ENCODE peak calls at places on chromosomes 4 and X, in four cellular contexts. E is stimulated activated CD8-positive, alpha-beta memory T cell treated with anti-CD3 and anti-CD28 coated beads, Interleukin-2, amount 100 ng/mL, for 48 hours; T is Calu3; D is IMR-90. O is an unnamed sample.

GRCh38 chrX:140836874-140837273 is 127.3 kb downstream of the LINC00632 start:
- DNase-seq in D (no peak), E (no peak), T (no peak), O (no peak)

GRCh38 chr4:38044060-38044459 is 83.9 kb downstream of the PTTG2 start:
- DNase-seq in D (no peak), E (no peak), T (no peak), O (no peak)

GRCh38 chrX:13647709-13648212 is 5.2 kb upstream of the TCEANC start:
- DNase-seq in E (peak; percentile 39), D (peak; percentile 89), T (peak; percentile 61), O (peak; percentile 72)

GRCh38 chrX:721354-721753 is 90.8 kb downstream of the SHOX start:
- DNase-seq in D (no peak), T (no peak), E (no peak), O (no peak)

GRCh38 chr4:157572291-157572690 is 351.8 kb downstream of the GRIA2 start:
- DNase-seq in D (no peak), T (no peak), E (no peak), O (no peak)

GRCh38 chrX:38409289-38409688 is 56.9 kb downstream of the OTC start:
- DNase-seq in D (no peak), T (no peak), E (no peak), O (no peak)

GRCh38 chrX:80207327-80207726 is 192.8 kb downstream of the TBX22 start:
- DNase-seq in E (no peak), D (no peak), T (no peak), O (no peak)

GRCh38 chr4:168589154-168589553 is 92.3 kb downstream of the PALLD start:
- DNase-seq in T (peak; percentile 16), D (peak; percentile 90), E (no peak), O (peak; percentile 86)

GRCh38 chr4:5711479-5712184 is 631 bp downstream of the EVC start:
- DNase-seq in T (no peak), E (no peak), D (peak; percentile 51), O (peak; percentile 56)

GRCh38 chr4:65669008-65669971 is 999 bp downstream of the EPHA5 start:
- DNase-seq in D (no peak), E (no peak), T (no peak), O (peak; percentile 11)

GRCh38 chr4:155037031-155037430 is 171.4 kb upstream of the NPY2R start:
- DNase-seq in E (no peak), D (no peak), T (no peak), O (no peak)

GRCh38 chr4:121711263-121712000 is 14.7 kb upstream of the ANXA5 start:
- DNase-seq in D (peak; percentile 97), E (peak; percentile 50), T (peak; percentile 75), O (peak; percentile 95)

GRCh38 chrX:30822068-30822671 is 66.9 kb downstream of the TAB3 start:
- DNase-seq in D (no peak), T (no peak), E (no peak), O (peak; percentile 10)

GRCh38 chr4:81839347-81840042 is 367.8 kb upstream of the RASGEF1B start:
- DNase-seq in E (no peak), D (no peak), T (peak; percentile 15), O (no peak)

GRCh38 chr4:153204247-153205027 is at the start of gene TRIM2:
- DNase-seq in D (peak; percentile 78), E (no peak), T (peak; percentile 81), O (peak; percentile 81)

GRCh38 chr4:113979157-113979972 is at the start of gene ARSJ:
- DNase-seq in T (peak; percentile 37), D (peak; percentile 88), E (no peak), O (peak; percentile 88)

GRCh38 chrX:27966955-27967354 is 14.3 kb downstream of the DCAF8L1 start:
- DNase-seq in T (peak; percentile 24), E (no peak), D (peak; percentile 60), O (peak; percentile 39)

GRCh38 chr4:75484195-75484594 is 30.0 kb downstream of the RCHY1 start:
- DNase-seq in E (no peak), D (no peak), T (no peak), O (no peak)

GRCh38 chr4:165464813-165465381 is 86.1 kb downstream of the CPE start:
- DNase-seq in E (no peak), D (peak; percentile 48), T (no peak), O (peak; percentile 54)

O was measured in fibroblast of mammary gland.